ENCODE peak calls at places on chromosome X, in seven cellular contexts. D is astrocyte of the spinal cord, V is M059J, Q is natural killer cell, Z is lung, T is T-cell, R is skeletal muscle cell. H is an unnamed sample.

GRCh38 chrX:113399501-113400192 is 559.0 kb upstream of the AMOT start:
- DNase-seq in D (peak), V (peak), Q (no peak), Z (no peak), T (no peak), R (peak), H (peak)

GRCh38 chrX:39605183-39605582 is 492.6 kb downstream of the BCOR start:
- DNase-seq in D (no peak), V (no peak), Q (no peak), Z (no peak), T (no peak), R (no peak), H (no peak)

GRCh38 chrX:85111347-85111746 is 107.7 kb downstream of the APOOL start:
- DNase-seq in D (peak), V (peak), Q (no peak), Z (no peak), T (no peak), R (no peak), H (no peak)

GRCh38 chrX:102934624-102935023 is 2.4 kb upstream of the RAB40AL start:
- DNase-seq in D (peak), V (peak), Q (peak), Z (no peak), T (no peak), R (no peak), H (no peak)

GRCh38 chrX:23634181-23634580 is 33.1 kb upstream of the PRDX4 start:
- DNase-seq in D (no peak), V (peak), Q (no peak), Z (no peak), T (no peak), R (no peak), H (no peak)

GRCh38 chrX:96761566-96761965 is 76.9 kb downstream of the DIAPH2 start:
- DNase-seq in D (no peak), V (no peak), Q (no peak), Z (no peak), T (no peak), R (no peak), H (no peak)

GRCh38 chrX:8204169-8204935 is 33.3 kb upstream of the VCX2 start:
- DNase-seq in D (no peak), V (peak), Q (no peak), Z (no peak), T (no peak), R (no peak), H (no peak)

GRCh38 chrX:123869488-123869887 is 9.6 kb downstream of the XIAP start:
- DNase-seq in D (peak), V (peak), Q (no peak), Z (no peak), T (no peak), R (no peak), H (no peak)

GRCh38 chrX:1658083-1658463 is 43.2 kb downstream of the ASMT start:
- DNase-seq in D (no peak), V (no peak), Q (peak), Z (no peak), T (no peak), R (no peak), H (no peak)

GRCh38 chrX:30798810-30799209 is 90.2 kb downstream of the TAB3 start:
- DNase-seq in D (no peak), V (no peak), Q (no peak), Z (no peak), T (no peak), R (no peak), H (no peak)

GRCh38 chrX:39519213-39519544 is 578.6 kb downstream of the BCOR start:
- DNase-seq in D (peak), V (peak), Q (no peak), Z (no peak), T (no peak), R (no peak), H (peak)

GRCh38 chrX:101429934-101430333 is 21.9 kb downstream of the HNRNPH2 start:
- DNase-seq in D (peak), V (peak), Q (no peak), Z (no peak), T (no peak), R (peak), H (no peak)

GRCh38 chrX:154758696-154759095 is 4.0 kb upstream of the DKC1 start:
- DNase-seq in D (no peak), V (no peak), Q (no peak), Z (no peak), T (no peak), R (no peak), H (no peak)

GRCh38 chrX:70336767-70337166 is 46.9 kb downstream of the KIF4A start:
- DNase-seq in D (no peak), V (no peak), Q (no peak), Z (no peak), T (no peak), R (no peak), H (no peak)

GRCh38 chrX:443676-444210 is 57.0 kb upstream of the PPP2R3B start:
- DNase-seq in D (no peak), V (no peak), Q (no peak), Z (no peak), T (no peak), R (no peak), H (no peak)

GRCh38 chrX:119186763-119187162 is 49.3 kb upstream of the PGRMC1 start:
- DNase-seq in D (no peak), V (no peak), Q (no peak), Z (no peak), T (no peak), R (no peak), H (no peak)

GRCh38 chrX:16646366-16647168 is 3.4 kb upstream of the S100G start:
- DNase-seq in D (no peak), V (no peak), Q (no peak), Z (no peak), T (no peak), R (no peak), H (no peak)

GRCh38 chrX:67114635-67115034 is 429.2 kb upstream of the AR start:
- DNase-seq in D (no peak), V (no peak), Q (no peak), Z (no peak), T (no peak), R (no peak), H (no peak)

GRCh38 chrX:151984328-151984727 is 9.9 kb upstream of the GABRE start:
- DNase-seq in D (peak), V (peak), Q (no peak), Z (no peak), T (no peak), R (peak), H (no peak)

GRCh38 chrX:147570483-147570882 is 341.2 kb upstream of the FMR1 start:
- DNase-seq in D (no peak), V (no peak), Q (no peak), Z (no peak), T (no peak), R (no peak), H (no peak)

GRCh38 chrX:129726307-129727111 is 12.3 kb upstream of the XPNPEP2 start:
- DNase-seq in D (peak), V (peak), Q (no peak), Z (peak), T (no peak), R (no peak), H (peak)

GRCh38 chrX:100413231-100413630 is 3.2 kb upstream of the PCDH19 start:
- DNase-seq in D (peak), V (peak), Q (no peak), Z (no peak), T (no peak), R (peak), H (peak)

GRCh38 chrX:69161371-69161770 is 3.9 kb downstream of the PJA1 start:
- DNase-seq in D (no peak), V (no peak), Q (no peak), Z (no peak), T (no peak), R (no peak), H (no peak)

GRCh38 chrX:42241421-42241820 is 318.1 kb upstream of the CASK start:
- DNase-seq in D (no peak), V (peak), Q (no peak), Z (no peak), T (no peak), R (no peak), H (no peak)

GRCh38 chrX:110871839-110872238 is 76.2 kb upstream of the CHRDL1 start:
- DNase-seq in D (no peak), V (no peak), Q (no peak), Z (no peak), T (no peak), R (no peak), H (no peak)

GRCh38 chrX:135985123-135985973 is at the start of gene SLC9A6:
- DNase-seq in D (peak), V (peak), Q (peak), Z (peak), T (peak), R (no peak), H (no peak)

GRCh38 chrX:25020391-25021131 is 4.8 kb upstream of the ARX start:
- DNase-seq in D (no peak), V (no peak), Q (peak), Z (no peak), T (no peak), R (no peak), H (no peak)

GRCh38 chrX:23389196-23389792 is 54.6 kb downstream of the PTCHD1 start:
- DNase-seq in D (no peak), V (no peak), Q (no peak), Z (peak), T (no peak), R (no peak), H (no peak)

GRCh38 chrX:11702965-11703631 is 37.4 kb upstream of the ARHGAP6 start:
- DNase-seq in D (no peak), V (no peak), Q (no peak), Z (no peak), T (no peak), R (no peak), H (no peak)

H was measured in retinal pigment epithelial cell.